ENCODE peak calls at places on chromosome 4, in four cellular contexts. Q is nephron progenitor cell, W is bronchial epithelial cell, G is mesothelial cell of epicardium. B is an unnamed sample.

GRCh38 chr4:127533028-127533700 is 99.6 kb upstream of the INTU start:
- DNase-seq in Q (no peak), W (no peak), G (no peak), B (peak; percentile 32)

GRCh38 chr4:2783790-2784189 is 9.1 kb upstream of the SH3BP2 start:
- DNase-seq in Q (no peak), W (no peak), G (no peak), B (no peak)

GRCh38 chr4:170139764-170140163 is 50.0 kb upstream of the AADAT start:
- DNase-seq in Q (no peak), W (peak; percentile 10), G (no peak), B (no peak)

GRCh38 chr4:169005453-169006099 is 4.5 kb downstream of the CBR4 start:
- DNase-seq in Q (no peak), W (no peak), G (no peak), B (no peak)

GRCh38 chr4:167622481-167623240 is 388.4 kb upstream of the SPOCK3 start:
- DNase-seq in Q (peak; percentile 78), W (peak; percentile 45), G (no peak), B (no peak)

GRCh38 chr4:52996261-52997131 is 134.4 kb downstream of the RASL11B start:
- DNase-seq in Q (no peak), W (no peak), G (no peak), B (no peak)

GRCh38 chr4:95547708-95548471 is 883 bp downstream of the UNC5C start:
- DNase-seq in Q (peak; percentile 42), W (no peak), G (peak; percentile 24), B (no peak)

GRCh38 chr4:11506194-11506593 is 77.5 kb upstream of the HS3ST1 start:
- DNase-seq in Q (no peak), W (no peak), G (no peak), B (no peak)

GRCh38 chr4:22482250-22483127 is 33.4 kb downstream of the ADGRA3 start:
- DNase-seq in Q (no peak), W (no peak), G (no peak), B (no peak)

DNA sequence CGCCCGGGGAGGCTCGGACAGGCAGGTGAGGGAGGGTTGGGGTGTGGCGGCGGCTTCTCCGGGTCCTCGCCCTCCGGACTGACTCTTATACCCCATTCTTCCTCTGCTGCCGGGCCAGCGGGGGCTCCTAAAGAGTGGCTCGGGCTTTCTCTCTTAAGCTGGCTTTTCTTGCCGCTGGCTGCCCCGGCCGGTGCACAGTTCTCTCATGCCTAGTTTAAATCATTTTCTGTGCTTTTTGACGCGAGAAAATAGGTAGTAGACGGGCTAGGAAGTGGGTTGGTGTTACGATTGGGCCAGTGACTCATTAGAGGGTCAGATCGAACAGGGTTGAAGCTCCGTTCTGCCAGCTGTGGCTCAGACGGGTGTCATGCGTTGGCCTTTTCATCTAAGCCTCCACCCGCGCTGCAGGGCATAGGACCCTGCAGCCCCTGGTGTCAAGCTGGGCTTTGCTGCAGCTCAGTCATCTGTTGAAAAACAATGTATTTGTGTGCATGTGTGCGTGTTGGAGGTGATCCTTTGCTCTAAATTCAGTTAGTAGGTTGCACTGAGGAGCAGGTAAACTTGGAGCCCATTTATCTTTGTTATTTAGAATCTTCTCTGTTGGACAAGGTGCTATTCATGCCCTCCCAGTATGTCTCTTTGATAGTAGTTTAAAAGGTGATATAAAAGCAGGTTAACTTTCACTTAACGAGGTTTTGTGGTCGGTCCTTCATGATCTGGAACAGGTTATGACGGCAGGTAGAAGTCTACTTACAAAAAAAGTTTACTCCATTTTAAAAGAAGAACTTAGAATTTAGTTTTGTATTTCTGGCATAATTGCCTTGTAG is 792 bp downstream of the BMP2K start:
- DNase-seq in Q (peak; percentile 43), W (peak; percentile 86), G (no peak), B (no peak)
- TF ChIP-seq CTCF in Q (no peak), W (no peak), G (no peak), B (no peak)

DNA sequence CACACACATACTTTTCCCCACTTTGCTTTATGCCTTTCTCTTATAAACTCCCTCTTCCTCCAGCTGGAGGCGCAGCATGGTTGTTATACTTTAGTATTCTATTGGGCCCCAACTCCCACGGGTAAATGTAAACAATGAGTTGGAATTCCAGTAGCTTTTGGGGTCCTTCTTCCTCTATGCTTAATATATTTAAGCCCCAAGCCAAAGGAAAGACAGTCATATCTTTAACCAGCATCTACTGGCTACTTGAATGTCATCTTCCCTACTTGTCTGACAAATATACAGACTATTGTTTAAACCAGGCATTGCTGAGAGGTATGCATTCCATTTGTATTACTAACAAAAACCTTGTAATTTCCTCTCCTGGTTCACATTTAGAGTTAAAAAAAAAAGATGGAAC is 72.9 kb downstream of the WDR19 start:
- DNase-seq in Q (no peak), W (peak; percentile 82), G (no peak), B (no peak)
- TF ChIP-seq CTCF in Q (no peak), W (no peak), G (no peak), B (no peak)

DNA sequence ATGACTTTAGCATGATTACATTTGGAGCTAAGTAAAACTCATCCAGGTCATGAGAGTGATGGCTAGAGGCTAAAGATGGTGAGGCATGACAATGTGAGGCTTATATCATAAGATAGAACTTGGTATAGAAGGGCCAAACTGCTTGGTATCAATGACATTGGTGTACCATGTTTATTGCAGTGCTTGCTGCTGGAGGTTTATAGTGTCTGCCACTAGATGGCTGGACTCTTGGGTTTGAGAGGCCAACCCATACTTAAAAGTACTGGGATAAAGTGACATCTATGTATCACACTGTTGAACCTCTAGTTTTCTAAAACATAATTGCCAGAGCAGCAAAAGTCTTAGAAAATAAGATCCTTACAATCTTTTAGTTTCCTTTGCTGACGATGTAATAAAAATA is 83.0 kb upstream of the TACR3 start:
- DNase-seq in Q (no peak), W (no peak), G (no peak), B (no peak)
- TF ChIP-seq CTCF in Q (no peak), W (no peak), G (no peak), B (no peak)

DNA sequence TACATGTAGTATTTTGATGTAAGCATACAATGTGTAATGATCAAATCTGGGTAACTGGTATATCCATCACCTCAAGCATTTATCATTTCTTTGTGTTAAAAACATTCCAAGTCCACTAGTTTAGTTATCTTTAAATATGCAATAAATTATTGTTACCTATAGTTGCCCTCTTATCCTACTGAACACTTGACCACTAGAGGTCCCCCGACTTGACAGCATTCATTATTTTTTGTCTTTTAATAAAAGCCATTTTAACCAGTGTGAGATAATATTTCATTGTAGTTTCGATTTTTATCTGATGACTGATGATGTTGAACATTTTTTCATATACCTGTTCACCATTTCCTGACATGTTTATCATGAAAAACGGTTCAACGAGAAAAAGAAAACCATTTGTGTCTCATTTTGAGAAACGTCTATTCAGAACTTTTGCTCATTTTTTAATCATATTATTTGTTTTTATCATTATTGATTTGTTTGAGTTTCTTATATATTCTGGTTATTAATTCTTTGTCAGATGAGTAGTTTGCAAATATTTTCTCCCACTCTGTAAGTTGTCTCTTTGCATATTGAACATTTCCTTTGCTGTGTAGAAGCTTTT is 199.0 kb upstream of the CXXC4 start:
- DNase-seq in Q (no peak), W (peak; percentile 26), G (no peak), B (no peak)
- TF ChIP-seq CTCF in Q (peak; percentile 13), W (peak; percentile 32), G (no peak), B (no peak)

DNA sequence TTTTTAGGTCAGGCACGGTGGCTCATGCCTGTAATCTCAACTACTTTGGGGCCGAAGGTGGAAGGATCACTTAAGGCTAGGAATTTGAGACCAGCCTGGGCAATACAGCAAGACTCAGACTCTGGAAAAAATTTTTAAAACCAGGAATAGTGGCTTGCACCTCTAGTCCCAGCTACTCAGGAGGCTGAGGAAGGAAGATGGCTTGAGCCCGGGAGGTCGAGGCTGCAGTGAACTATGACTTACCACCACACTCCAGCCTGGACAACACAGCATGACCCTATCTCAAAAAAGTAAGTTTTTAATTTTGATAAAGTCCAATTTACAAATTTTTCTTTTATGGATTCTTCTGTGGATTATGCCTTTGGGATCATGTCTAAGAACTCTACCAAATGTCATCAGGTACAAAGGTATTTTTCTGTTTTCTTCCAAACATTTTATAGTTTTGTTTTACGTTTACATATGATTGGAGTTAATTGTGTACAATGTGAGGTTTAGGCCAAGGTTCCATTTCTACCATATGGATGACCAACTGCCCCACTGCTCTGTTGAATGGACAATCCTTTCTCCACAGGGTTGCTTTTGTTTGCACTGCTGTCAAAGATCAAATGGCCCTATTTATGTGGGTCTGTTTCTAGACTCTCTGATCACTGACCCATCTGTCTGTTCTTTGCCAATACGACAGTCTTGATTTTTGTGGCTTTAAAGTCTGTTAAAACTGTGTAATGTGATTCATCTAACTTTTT is 48.2 kb downstream of the CPLX1 start:
- DNase-seq in Q (no peak), W (no peak), G (no peak), B (no peak)
- TF ChIP-seq CTCF in Q (no peak), W (no peak), G (no peak), B (no peak)

DNA sequence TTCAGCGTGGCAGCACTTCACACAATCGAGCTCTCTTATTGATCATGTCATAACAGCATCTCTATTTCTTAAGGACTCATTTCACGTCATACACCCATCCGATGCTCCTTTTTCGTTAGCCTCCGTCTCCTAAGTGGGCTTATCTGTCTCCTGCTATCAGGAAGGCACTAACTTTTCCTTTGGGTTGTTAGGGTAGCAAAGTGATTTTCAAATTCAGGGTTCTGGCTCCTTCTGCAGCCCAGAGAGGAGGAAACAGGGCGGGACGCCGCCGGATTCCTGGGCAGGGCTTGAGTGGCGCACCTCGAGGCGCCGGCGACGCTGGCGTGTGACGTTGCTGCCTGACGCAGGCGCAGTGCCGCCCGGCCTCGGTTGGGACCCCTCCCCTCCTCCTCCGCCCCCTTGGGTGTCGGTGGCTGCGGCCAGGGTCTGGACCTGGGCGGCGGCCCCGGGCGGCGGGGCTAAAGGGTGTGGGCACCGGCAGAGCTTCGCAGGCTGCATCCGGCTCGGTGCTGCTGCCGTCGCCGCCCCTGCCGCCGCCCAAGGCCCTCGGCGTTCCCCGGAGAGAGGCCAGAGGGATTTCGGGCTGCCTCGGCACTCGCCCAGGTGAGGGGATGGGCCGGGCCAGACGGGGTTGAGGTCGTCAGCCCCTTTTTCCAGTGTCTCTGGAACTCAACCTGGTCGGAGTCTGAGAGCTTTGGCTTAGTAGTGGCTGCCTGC is at the start of gene BLTP1:
- DNase-seq in Q (peak; percentile 92), W (peak; percentile 66), G (peak; percentile 82), B (peak; percentile 58)
- TF ChIP-seq CTCF in Q (no peak), W (no peak), G (no peak), B (no peak)

GRCh38 chr4:6405417-6405747 is 67.0 kb downstream of the PPP2R2C start:
- DNase-seq in Q (no peak), W (no peak), G (no peak), B (no peak)

GRCh38 chr4:6404611-6405416 is 67.6 kb downstream of the PPP2R2C start:
- DNase-seq in Q (peak; percentile 25), W (no peak), G (no peak), B (no peak)

GRCh38 chr4:6403400-6403685 is 69.1 kb downstream of the PPP2R2C start:
- DNase-seq in Q (no peak), W (no peak), G (no peak), B (no peak)

GRCh38 chr4:6401797-6402196 is 70.6 kb downstream of the PPP2R2C start:
- DNase-seq in Q (no peak), W (no peak), G (no peak), B (no peak)

GRCh38 chr4:6402566-6403399 is 69.6 kb downstream of the PPP2R2C start:
- DNase-seq in Q (no peak), W (no peak), G (no peak), B (no peak)
- TF ChIP-seq CTCF in Q (no peak), W (no peak), G (no peak), B (no peak)